ENCODE peak calls at places on chromosome 19, in eight cellular contexts. One of them, this sample, is unnamed.

GRCh38 chr19:35935911-35936737 is at the start of gene LRFN3:
- DNase-seq in activated CD4-positive, alpha-beta T cell treated with anti-CD3 and anti-CD28 coated beads, Interleukin-2, amount 50 U/mL, for 1 hour: peak
- DNase-seq in NCI-H345: peak
- DNase-seq in NCI-H1105: peak
- DNase-seq in cardiac fibroblast: peak
- DNase-seq in substantia nigra: peak
- DNase-seq in ELR: peak
- DNase-seq in NCI-H1417: peak
- DNase-seq in this sample: peak

GRCh38 chr19:6087074-6087506 is 23.2 kb downstream of the RFX2 start:
- DNase-seq in activated CD4-positive, alpha-beta T cell treated with anti-CD3 and anti-CD28 coated beads, Interleukin-2, amount 50 U/mL, for 1 hour: no peak
- DNase-seq in NCI-H345: peak
- DNase-seq in NCI-H1105: peak
- DNase-seq in cardiac fibroblast: no peak
- DNase-seq in substantia nigra: no peak
- DNase-seq in ELR: no peak
- DNase-seq in NCI-H1417: peak
- DNase-seq in this sample: no peak

GRCh38 chr19:7515471-7516226 is at the start of gene ZNF358:
- DNase-seq in activated CD4-positive, alpha-beta T cell treated with anti-CD3 and anti-CD28 coated beads, Interleukin-2, amount 50 U/mL, for 1 hour: no peak
- DNase-seq in NCI-H345: peak
- DNase-seq in NCI-H1105: peak
- DNase-seq in cardiac fibroblast: peak
- DNase-seq in substantia nigra: peak
- DNase-seq in ELR: peak
- DNase-seq in NCI-H1417: peak
- DNase-seq in this sample: peak

GRCh38 chr19:30064776-30065494 is 122.9 kb downstream of the URI1 start:
- DNase-seq in activated CD4-positive, alpha-beta T cell treated with anti-CD3 and anti-CD28 coated beads, Interleukin-2, amount 50 U/mL, for 1 hour: no peak
- DNase-seq in NCI-H345: no peak
- DNase-seq in NCI-H1105: no peak
- DNase-seq in cardiac fibroblast: no peak
- DNase-seq in substantia nigra: no peak
- DNase-seq in ELR: no peak
- DNase-seq in NCI-H1417: no peak
- DNase-seq in this sample: no peak

GRCh38 chr19:15091918-15092753 is 10.1 kb downstream of the OR1I1 start:
- DNase-seq in activated CD4-positive, alpha-beta T cell treated with anti-CD3 and anti-CD28 coated beads, Interleukin-2, amount 50 U/mL, for 1 hour: peak
- DNase-seq in NCI-H345: peak
- DNase-seq in NCI-H1105: peak
- DNase-seq in cardiac fibroblast: peak
- DNase-seq in substantia nigra: no peak
- DNase-seq in ELR: peak
- DNase-seq in NCI-H1417: peak
- DNase-seq in this sample: peak

GRCh38 chr19:35828694-35829301 is 16.2 kb upstream of the PRODH2 start:
- DNase-seq in activated CD4-positive, alpha-beta T cell treated with anti-CD3 and anti-CD28 coated beads, Interleukin-2, amount 50 U/mL, for 1 hour: peak
- DNase-seq in NCI-H345: no peak
- DNase-seq in NCI-H1105: no peak
- DNase-seq in cardiac fibroblast: peak
- DNase-seq in substantia nigra: no peak
- DNase-seq in ELR: peak
- DNase-seq in NCI-H1417: no peak
- DNase-seq in this sample: peak

GRCh38 chr19:18520848-18521691 is 800 bp downstream of the ELL start:
- DNase-seq in activated CD4-positive, alpha-beta T cell treated with anti-CD3 and anti-CD28 coated beads, Interleukin-2, amount 50 U/mL, for 1 hour: peak
- DNase-seq in NCI-H345: no peak
- DNase-seq in NCI-H1105: no peak
- DNase-seq in cardiac fibroblast: no peak
- DNase-seq in substantia nigra: no peak
- DNase-seq in ELR: peak
- DNase-seq in NCI-H1417: no peak
- DNase-seq in this sample: no peak

GRCh38 chr19:6286676-6287075 is 6.9 kb upstream of the MLLT1 start:
- DNase-seq in activated CD4-positive, alpha-beta T cell treated with anti-CD3 and anti-CD28 coated beads, Interleukin-2, amount 50 U/mL, for 1 hour: no peak
- DNase-seq in NCI-H345: no peak
- DNase-seq in NCI-H1105: no peak
- DNase-seq in cardiac fibroblast: no peak
- DNase-seq in substantia nigra: no peak
- DNase-seq in ELR: no peak
- DNase-seq in NCI-H1417: no peak
- DNase-seq in this sample: no peak

GRCh38 chr19:50794074-50794777 is 4.0 kb downstream of the ACP4 start:
- DNase-seq in activated CD4-positive, alpha-beta T cell treated with anti-CD3 and anti-CD28 coated beads, Interleukin-2, amount 50 U/mL, for 1 hour: no peak
- DNase-seq in NCI-H345: peak
- DNase-seq in NCI-H1105: peak
- DNase-seq in cardiac fibroblast: peak
- DNase-seq in substantia nigra: no peak
- DNase-seq in ELR: peak
- DNase-seq in NCI-H1417: peak
- DNase-seq in this sample: peak